ENCODE peak calls at places on chromosome 2, in four cellular contexts. P is kidney, J is osteocyte, X is thoracic aorta. F is an unnamed sample.

GRCh38 chr2:46366675-46367067 is 69.5 kb downstream of the EPAS1 start:
- DNase-seq in X (no peak), J (no peak), P (no peak), F (no peak)

GRCh38 chr2:168742258-168742932 is 60.0 kb upstream of the NOSTRIN start:
- DNase-seq in P (no peak), X (no peak), J (no peak), F (no peak)

GRCh38 chr2:217363470-217363869 is 503.6 kb upstream of the TNP1 start:
- DNase-seq in X (no peak), P (no peak), J (no peak), F (no peak)

GRCh38 chr2:121536347-121536746 is 5.7 kb downstream of the RNU4ATAC start:
- DNase-seq in X (no peak), P (no peak), J (no peak), F (no peak)

GRCh38 chr2:43075054-43075593 is 151.3 kb downstream of the ZFP36L2 start:
- DNase-seq in P (peak; percentile 93), X (peak; percentile 72), J (no peak), F (no peak)

GRCh38 chr2:177088542-177088941 is 124.1 kb upstream of the HNRNPA3 start:
- DNase-seq in P (no peak), J (no peak), X (no peak), F (no peak)

GRCh38 chr2:32484907-32485306 is 128.1 kb downstream of the BIRC6 start:
- DNase-seq in J (no peak), X (no peak), P (no peak), F (no peak)

GRCh38 chr2:152396763-152397162 is 61.8 kb downstream of the FMNL2 start:
- DNase-seq in P (no peak), J (no peak), X (no peak), F (no peak)

GRCh38 chr2:190139371-190139770 is 76.8 kb upstream of the MSTN start:
- DNase-seq in P (no peak), X (no peak), J (no peak), F (no peak)

GRCh38 chr2:240254337-240255164 is 114.1 kb upstream of the OTOS start:
- DNase-seq in X (no peak), P (no peak), J (no peak), F (no peak)

GRCh38 chr2:176709541-176709951 is 440.3 kb downstream of the MTX2 start:
- DNase-seq in J (no peak), P (peak; percentile 68), X (no peak), F (no peak)

GRCh38 chr2:56008661-56009411 is 85.3 kb upstream of the EFEMP1 start:
- DNase-seq in X (peak; percentile 6), P (peak; percentile 84), J (no peak), F (no peak)

GRCh38 chr2:171434671-171434980 is 600 bp downstream of the DCAF17 start:
- DNase-seq in X (peak; percentile 3), J (no peak), P (no peak), F (no peak)

GRCh38 chr2:207768891-207769596 is 662 bp downstream of the FZD5 start:
- DNase-seq in J (no peak), P (peak; percentile 90), X (no peak), F (no peak)

GRCh38 chr2:163347982-163348842 is 387.6 kb downstream of the FIGN start:
- DNase-seq in J (peak; percentile 92), X (peak; percentile 20), P (peak; percentile 94), F (no peak)

GRCh38 chr2:64666810-64667438 is 13.2 kb upstream of the SERTAD2 start:
- DNase-seq in X (no peak), J (no peak), P (no peak), F (no peak)

GRCh38 chr2:175304541-175304940 is 123.0 kb upstream of the ATP5MC3 start:
- DNase-seq in P (no peak), J (no peak), X (no peak), F (no peak)

GRCh38 chr2:175308005-175308404 is 126.5 kb upstream of the ATP5MC3 start:
- DNase-seq in X (no peak), P (no peak), J (no peak), F (no peak)

GRCh38 chr2:175312137-175312536 is 130.6 kb upstream of the ATP5MC3 start:
- DNase-seq in X (no peak), J (no peak), P (no peak), F (no peak)

GRCh38 chr2:175310813-175311504 is 129.4 kb upstream of the ATP5MC3 start:
- DNase-seq in P (no peak), J (no peak), X (no peak), F (no peak)

GRCh38 chr2:175309799-175310198 is 128.3 kb upstream of the ATP5MC3 start:
- DNase-seq in J (no peak), X (no peak), P (no peak), F (no peak)
- TF ChIP-seq CTCF in J (peak; percentile 26), X (no peak), P (peak; percentile 29), F (peak; percentile 43)

GRCh38 chr2:7033136-7033960 is 116.1 kb downstream of the RNF144A start:
- DNase-seq in X (no peak), J (no peak), P (no peak), F (no peak)

GRCh38 chr2:7032371-7032770 is 115.2 kb downstream of the RNF144A start:
- DNase-seq in P (no peak), X (no peak), J (no peak), F (no peak)

GRCh38 chr2:7031424-7032245 is 114.4 kb downstream of the RNF144A start:
- DNase-seq in P (peak; percentile 95), X (no peak), J (no peak), F (no peak)

GRCh38 chr2:7035884-7036283 is 118.7 kb downstream of the RNF144A start:
- DNase-seq in J (no peak), P (no peak), X (no peak), F (no peak)

DNA sequence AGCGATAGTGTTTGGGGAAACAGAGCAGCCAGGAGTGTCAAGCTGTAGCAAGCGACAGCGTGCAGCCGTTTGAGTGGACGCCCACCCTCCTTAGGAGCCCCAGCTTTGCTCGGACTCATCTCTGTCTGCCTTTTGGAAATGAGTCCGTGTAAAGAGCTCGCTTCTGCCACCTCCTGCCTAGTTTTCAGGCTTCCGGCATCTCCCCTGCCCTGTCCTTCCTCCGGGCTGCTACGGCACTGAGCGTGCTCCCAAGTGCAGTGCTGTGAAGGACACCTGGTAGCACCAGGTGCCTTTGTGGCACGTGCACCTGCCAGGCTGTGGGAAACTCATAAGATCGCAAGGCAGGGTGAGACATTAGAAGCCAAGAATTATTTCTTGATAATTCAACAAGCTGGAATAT is 117.1 kb downstream of the RNF144A start:
- DNase-seq in P (peak; percentile 70), J (no peak), X (no peak), F (no peak)
- TF ChIP-seq CTCF in P (peak; percentile 13), J (peak; percentile 46), X (no peak), F (no peak)

GRCh38 chr2:233928594-233929351 is 11.6 kb downstream of the TRPM8 start:
- DNase-seq in J (peak; percentile 84), P (no peak), X (no peak), F (no peak)
- TF ChIP-seq CTCF in J (peak; percentile 70), P (peak; percentile 36), X (no peak), F (peak; percentile 52)

DNA sequence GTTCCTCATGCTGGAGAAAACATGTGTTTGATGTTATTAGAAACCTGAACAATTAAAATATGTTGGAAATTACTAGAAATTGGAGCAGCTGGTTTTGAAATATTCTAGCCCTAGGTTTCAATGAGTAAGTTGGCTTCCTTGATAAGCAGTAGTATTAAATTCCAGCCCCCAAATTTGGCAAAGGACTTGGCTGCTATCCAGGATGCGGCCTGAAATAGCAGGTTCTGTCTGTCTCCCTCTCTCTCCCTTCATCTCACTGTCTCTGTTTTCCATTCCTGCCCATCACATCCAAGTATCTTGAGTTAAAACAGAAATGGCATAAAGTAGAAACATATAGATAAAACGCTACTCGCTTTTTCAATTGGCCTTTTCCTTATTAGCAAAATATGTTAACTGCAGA is 20.9 kb upstream of the GPR45 start:
- DNase-seq in J (no peak), X (no peak), P (no peak), F (no peak)
- TF ChIP-seq CTCF in J (no peak), X (no peak), P (no peak), F (no peak)

GRCh38 chr2:145789636-145790035 is 1269.7 kb upstream of the ZEB2 start:
- DNase-seq in J (no peak), P (no peak), X (no peak), F (no peak)
- TF ChIP-seq CTCF in J (no peak), P (no peak), X (no peak), F (no peak)

GRCh38 chr2:74632939-74633312 is 15.2 kb downstream of the M1AP start:
- DNase-seq in X (no peak), P (no peak), J (no peak), F (no peak)

GRCh38 chr2:74628538-74629105 is 19.5 kb downstream of the M1AP start:
- DNase-seq in X (no peak), P (no peak), J (no peak), F (no peak)

GRCh38 chr2:74632209-74632938 is 15.8 kb downstream of the M1AP start:
- DNase-seq in X (no peak), J (no peak), P (no peak), F (no peak)
- TF ChIP-seq CTCF in X (no peak), J (peak; percentile 13), P (no peak), F (no peak)

DNA sequence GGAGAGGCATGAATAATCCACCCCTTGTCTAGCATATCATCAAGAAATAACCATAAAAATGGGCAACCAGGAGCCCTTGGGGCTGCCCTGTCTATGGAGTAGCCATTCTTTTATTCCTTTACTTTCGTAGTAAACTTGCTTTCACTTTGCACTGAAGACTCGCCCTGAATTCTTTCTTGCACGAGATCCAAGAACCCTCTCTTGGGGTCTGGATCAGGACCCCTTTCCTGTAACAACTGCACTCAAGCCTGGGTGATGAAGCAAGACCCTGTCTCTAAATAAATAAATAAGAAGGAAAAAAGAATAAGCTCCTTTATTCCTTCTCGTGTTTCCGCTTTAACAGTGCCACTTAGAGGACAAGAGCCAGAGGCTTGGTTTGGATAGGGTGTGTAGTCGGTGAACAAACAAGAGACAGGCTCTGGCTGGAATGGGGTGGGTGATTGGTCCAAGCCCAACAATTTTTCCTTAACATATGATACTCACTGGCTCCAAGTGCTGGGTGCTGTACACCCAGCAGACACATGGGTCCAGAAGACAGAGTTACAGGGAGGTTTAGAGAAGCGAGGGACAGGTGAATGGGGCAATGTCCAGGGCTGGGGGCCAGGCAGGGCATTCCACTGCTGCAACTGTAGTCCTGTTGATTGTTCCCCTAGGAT is 77.6 kb downstream of the NCAPH start:
- DNase-seq in X (no peak), J (no peak), P (no peak), F (no peak)
- TF ChIP-seq CTCF in X (no peak), J (no peak), P (no peak), F (no peak)

GRCh38 chr2:199136681-199137080 is 321.1 kb downstream of the SATB2 start:
- DNase-seq in X (no peak), P (peak; percentile 48), J (no peak), F (no peak)

GRCh38 chr2:199131876-199132275 is 325.9 kb downstream of the SATB2 start:
- DNase-seq in J (no peak), X (no peak), P (no peak), F (no peak)

GRCh38 chr2:199128476-199129214 is 329.1 kb downstream of the SATB2 start:
- DNase-seq in J (no peak), X (no peak), P (no peak), F (no peak)

GRCh38 chr2:199136241-199136640 is 321.5 kb downstream of the SATB2 start:
- DNase-seq in P (no peak), X (no peak), J (no peak), F (no peak)

DNA sequence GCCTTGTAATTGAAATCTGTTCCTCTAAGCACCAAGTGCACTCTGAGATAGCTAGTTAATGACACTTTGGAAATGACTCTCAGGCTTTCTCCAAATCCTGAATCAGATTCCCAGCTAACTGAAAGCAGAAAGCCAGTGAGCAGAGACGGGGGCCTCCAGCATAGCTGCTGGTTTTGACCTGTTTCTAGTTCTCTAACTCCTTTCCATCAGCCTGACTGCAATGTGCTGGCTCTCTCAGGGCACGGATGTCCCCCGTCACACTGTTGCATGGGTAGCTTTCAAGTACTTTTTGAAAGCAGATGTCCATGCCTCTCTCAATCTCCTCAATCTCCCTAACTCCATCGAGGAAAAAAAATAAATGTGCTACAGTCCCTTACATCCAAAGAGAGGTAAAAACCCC is 326.5 kb downstream of the SATB2 start:
- DNase-seq in J (no peak), X (no peak), P (peak; percentile 45), F (no peak)
- TF ChIP-seq CTCF in J (no peak), X (no peak), P (no peak), F (no peak)

F was measured in D721Med.